ENCODE peak calls at places on chromosomes 3 and 15, in ten cellular contexts. L, N, O, Z, Q, A, V, B, S and R are unnamed samples.

GRCh38 chr15:42577514-42578031 is 2.2 kb downstream of the STARD9 start:
- DNase-seq in B (no peak), L (no peak), S (no peak), Q (no peak), V (no peak), Z (peak; percentile 63), N (no peak), A (no peak), O (peak; percentile 91), R (no peak)

GRCh38 chr3:86245360-86245759 is 745.6 kb downstream of the VGLL3 start:
- DNase-seq in L (no peak), A (no peak), V (no peak), Z (no peak), B (no peak), Q (peak; percentile 55), O (peak; percentile 19), N (no peak), S (no peak), R (no peak)

GRCh38 chr3:11950576-11950975 is 53.6 kb upstream of the SYN2 start:
- DNase-seq in V (no peak), L (no peak), A (no peak), Q (no peak), Z (no peak), O (no peak), B (no peak), S (no peak), N (no peak), R (no peak)

GRCh38 chr3:148319161-148319915 is 378.4 kb upstream of the AGTR1 start:
- DNase-seq in Z (peak; percentile 16), Q (no peak), B (peak; percentile 51), O (peak; percentile 92), L (no peak), S (no peak), A (no peak), V (peak; percentile 60), N (no peak), R (no peak)

GRCh38 chr3:37987751-37988179 is 2.8 kb upstream of the VILL start:
- DNase-seq in O (no peak), A (no peak), B (no peak), L (no peak), Z (no peak), N (no peak), Q (no peak), V (no peak), S (peak; percentile 20), R (no peak)

GRCh38 chr3:52247455-52248164 is 2.1 kb downstream of the PPM1M start:
- DNase-seq in O (no peak), V (no peak), N (no peak), S (no peak), L (no peak), Q (no peak), A (no peak), B (no peak), Z (peak; percentile 9), R (no peak)

GRCh38 chr15:70121656-70122297 is 24.1 kb upstream of the TLE3 start:
- DNase-seq in O (peak; percentile 94), L (no peak), N (peak; percentile 95), Q (no peak), V (no peak), Z (no peak), S (peak; percentile 59), A (no peak), B (no peak), R (no peak)

GRCh38 chr15:90744759-90745402 is 27.7 kb downstream of the BLM start:
- DNase-seq in A (no peak), V (no peak), N (no peak), Z (no peak), L (no peak), Q (no peak), O (no peak), S (no peak), B (no peak), R (no peak)

GRCh38 chr3:50205719-50206276 is 727 bp downstream of the SLC38A3 start:
- DNase-seq in N (no peak), S (peak; percentile 72), Q (peak; percentile 90), V (no peak), L (no peak), O (no peak), B (no peak), A (no peak), Z (no peak), R (peak; percentile 32)

GRCh38 chr3:52231502-52232278 is 6.2 kb upstream of the TLR9 start:
- DNase-seq in V (no peak), A (peak; percentile 79), Z (peak; percentile 84), Q (peak; percentile 81), S (peak; percentile 80), O (peak; percentile 45), B (no peak), L (peak; percentile 56), N (no peak), R (peak; percentile 89)

GRCh38 chr3:104385421-104385820 is 981.3 kb upstream of the ALCAM start:
- DNase-seq in L (no peak), O (no peak), A (no peak), V (no peak), Q (no peak), N (no peak), Z (no peak), S (peak; percentile 40), B (no peak), R (no peak)

GRCh38 chr3:24503499-24504176 is 9.0 kb upstream of the THRB start:
- DNase-seq in B (no peak), A (no peak), L (no peak), V (no peak), S (no peak), O (no peak), N (no peak), Q (no peak), Z (peak; percentile 35), R (no peak)

DNA sequence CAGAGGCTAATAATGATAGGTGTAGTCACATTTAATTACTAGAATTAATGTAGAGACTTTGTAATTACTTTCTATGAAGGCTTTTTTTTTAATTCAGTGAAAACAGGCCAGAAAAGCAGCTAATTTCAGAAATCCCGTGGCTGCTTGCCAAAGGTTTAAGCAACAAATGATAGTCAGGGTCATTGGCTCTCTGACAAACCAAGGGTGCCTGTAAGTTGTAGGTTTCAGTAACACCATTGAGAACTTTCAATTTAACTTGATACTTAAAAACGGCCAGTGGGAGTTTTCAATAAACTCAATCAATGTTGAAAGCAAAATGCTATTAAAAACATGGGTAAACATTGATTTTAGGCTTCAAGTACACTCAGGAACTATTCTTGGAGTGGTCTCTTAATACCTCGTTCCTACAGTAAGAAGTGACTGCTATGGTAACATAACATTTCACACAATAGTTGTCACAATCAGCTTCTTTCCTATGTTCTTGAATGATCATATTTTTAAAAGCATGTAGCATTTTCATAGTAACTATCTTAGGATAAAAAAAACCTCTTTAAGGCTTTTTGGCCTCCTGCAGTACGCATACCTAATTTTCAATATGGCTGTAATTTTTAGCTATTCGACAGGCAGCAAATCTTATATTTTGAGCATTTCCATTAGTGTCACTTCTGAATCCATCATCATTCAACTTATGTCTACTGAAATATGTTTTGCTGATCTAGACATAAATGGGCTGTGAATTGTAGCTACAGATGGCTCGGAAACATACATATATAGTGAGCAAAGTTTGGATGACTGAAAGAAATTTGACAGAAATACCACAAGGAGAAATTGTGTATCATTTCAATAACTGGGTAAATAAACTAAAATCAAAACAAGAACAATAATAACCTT is 592.1 kb upstream of the GBE1 start:
- DNase-seq in L (no peak), Z (no peak), V (no peak), O (no peak), B (no peak), Q (no peak), A (no peak), S (peak; percentile 20), N (no peak), R (no peak)
- TF ChIP-seq CTCF in L (no peak), Z (no peak), V (no peak), O (no peak), B (no peak), Q (no peak), A (no peak), S (no peak), N (no peak), R (no peak)

GRCh38 chr15:86213420-86213819 is 133.7 kb downstream of the AGBL1 start:
- DNase-seq in A (no peak), O (no peak), Z (no peak), B (no peak), V (no peak), S (no peak), Q (peak; percentile 49), L (no peak), N (no peak), R (no peak)
- TF ChIP-seq CTCF in A (no peak), O (no peak), Z (no peak), B (no peak), V (no peak), S (no peak), Q (peak; percentile 65), L (no peak), N (no peak), R (no peak)

GRCh38 chr3:172125053-172125452 is 85.7 kb downstream of the FNDC3B start:
- DNase-seq in L (no peak), S (no peak), N (no peak), Z (no peak), B (no peak), A (no peak), V (no peak), Q (peak; percentile 39), O (peak; percentile 49), R (no peak)
- TF ChIP-seq CTCF in L (no peak), S (no peak), N (no peak), Z (no peak), B (peak; percentile 3), A (no peak), V (no peak), Q (peak; percentile 48), O (no peak), R (no peak)

DNA sequence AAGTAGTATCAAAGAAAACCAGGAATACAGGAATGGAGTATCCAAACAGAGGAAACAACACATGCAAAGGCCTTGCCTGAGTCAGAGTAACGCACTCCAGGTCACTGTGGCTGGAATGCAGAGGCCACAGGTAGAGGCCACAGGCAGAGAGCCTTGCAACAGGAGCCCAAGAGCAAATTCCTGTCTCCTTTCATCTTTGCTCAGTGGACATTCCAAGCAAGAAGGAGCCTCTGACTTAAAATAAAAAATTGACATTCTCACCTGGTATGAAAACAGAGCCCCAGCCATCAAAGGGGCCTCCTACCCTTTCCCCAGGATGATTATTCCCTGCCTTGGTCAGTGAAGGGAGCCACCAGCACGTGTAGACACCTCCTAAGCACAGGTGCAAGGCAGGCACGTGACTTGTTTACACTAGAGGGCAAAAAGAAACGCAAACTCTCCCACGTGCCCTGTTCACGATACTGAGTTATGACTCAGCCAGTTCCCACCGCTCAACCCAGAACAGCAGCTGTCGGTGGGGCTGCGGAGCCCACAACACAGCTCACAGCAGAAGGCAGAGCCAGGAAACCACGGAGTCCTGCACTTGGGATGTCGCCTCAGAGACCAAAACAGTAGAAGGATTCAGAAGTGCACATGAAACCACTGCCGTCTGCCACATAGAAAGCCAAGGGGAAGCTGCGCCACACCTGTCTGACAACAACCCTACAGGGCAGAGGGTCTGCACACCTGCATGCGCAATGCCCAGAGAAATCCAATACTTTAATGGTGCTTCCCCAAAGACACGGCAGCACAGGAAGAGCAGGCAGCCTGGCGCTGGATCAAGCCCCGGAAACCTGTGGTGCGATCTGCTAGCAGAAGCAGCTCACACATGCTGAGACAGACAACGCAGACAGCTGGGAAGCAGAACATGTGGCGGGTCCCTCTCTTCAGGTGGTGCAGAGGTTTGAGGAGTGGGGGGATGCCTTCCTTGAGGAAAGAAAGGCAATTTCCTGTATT is 52.1 kb downstream of the ITGB5 start:
- DNase-seq in V (peak; percentile 63), B (no peak), A (peak; percentile 48), O (peak; percentile 91), Q (peak; percentile 86), N (no peak), Z (peak; percentile 64), S (peak; percentile 67), L (no peak), R (no peak)
- TF ChIP-seq CTCF in V (no peak), B (no peak), A (no peak), O (no peak), Q (no peak), N (no peak), Z (no peak), S (no peak), L (no peak), R (no peak)